ENCODE peak calls at places on chromosomes 12 and 14, in seven cellular contexts. U, F, I, D, G, W and V are unnamed samples. For H3K9me3, the result is how much of the 10 kb centered on the place peaks cover.

GRCh38 chr14:20734079-20734806 is 11.4 kb upstream of the EDDM3A start:
- ATAC-seq in W (no peak), U (no peak), F (no peak), G (no peak), D (no peak), I (no peak), V (no peak)

GRCh38 chr12:106227641-106228319 is 20.0 kb downstream of the CKAP4 start:
- ATAC-seq in D (peak), G (no peak), U (no peak), F (no peak), W (peak), I (peak), V (peak)

GRCh38 chr14:92737206-92737605 is 11.2 kb downstream of the LGMN start:
- ATAC-seq in D (no peak), W (peak), F (no peak), G (no peak), I (peak), U (no peak), V (no peak)

GRCh38 chr14:65366802-65367570 is 45.5 kb upstream of the FUT8 start:
- ATAC-seq in W (no peak), U (no peak), G (no peak), F (no peak), I (peak), D (no peak), V (no peak)

GRCh38 chr12:64998327-64999156 is 122.6 kb downstream of the WIF1 start:
- ATAC-seq in D (peak), I (no peak), F (no peak), G (no peak), W (peak), U (no peak), V (no peak)

GRCh38 chr12:124730455-124730932 is 133.2 kb downstream of the SCARB1 start:
- ATAC-seq in W (no peak), G (no peak), U (peak), F (no peak), I (no peak), D (peak), V (peak)

GRCh38 chr14:63986789-63987533 is 134.2 kb downstream of the SYNE2 start:
- ATAC-seq in F (no peak), G (no peak), I (no peak), U (no peak), D (no peak), W (peak), V (peak)

GRCh38 chr12:110256780-110257431 is 24.1 kb upstream of the ATP2A2 start:
- ATAC-seq in I (no peak), W (peak), F (peak), D (peak), G (peak), U (no peak), V (peak)

GRCh38 chr12:3518902-3519301 is 27.9 kb downstream of the PRMT8 start:
- ATAC-seq in G (no peak), I (no peak), D (no peak), F (no peak), U (no peak), W (no peak), V (no peak)

GRCh38 chr12:42759622-42760273 is 170.2 kb upstream of the PRICKLE1 start:
- ATAC-seq in G (no peak), U (no peak), F (no peak), I (no peak), W (peak), D (no peak), V (peak)

GRCh38 chr14:91272341-91273272 is 28.1 kb upstream of the GPR68 start:
- ATAC-seq in W (no peak), G (no peak), U (no peak), F (no peak), I (no peak), D (no peak), V (no peak)

GRCh38 chr12:121769831-121770301 is 23.6 kb downstream of the RHOF start:
- ATAC-seq in F (no peak), I (no peak), G (peak), U (no peak), D (peak), W (no peak), V (no peak)

GRCh38 chr14:29895591-29896043 is 32.0 kb downstream of the PRKD1 start:
- ATAC-seq in U (no peak), F (no peak), G (no peak), D (peak), W (peak), I (no peak), V (no peak)

GRCh38 chr14:62308927-62309326 is 546.7 kb downstream of the SNAPC1 start:
- ATAC-seq in I (no peak), F (no peak), U (no peak), W (no peak), G (no peak), D (no peak), V (no peak)

GRCh38 chr12:16675438-16675837 is 69.5 kb upstream of the LMO3 start:
- ATAC-seq in G (no peak), W (no peak), D (no peak), F (no peak), I (peak), U (no peak), V (no peak)

GRCh38 chr12:108629824-108630476 is 3.7 kb downstream of the SELPLG start:
- ATAC-seq in G (peak), I (no peak), U (peak), F (peak), W (peak), D (peak), V (peak)

GRCh38 chr12:105980533-105980932 is 158.2 kb downstream of the NUAK1 start:
- ATAC-seq in W (no peak), G (no peak), D (no peak), I (no peak), F (no peak), U (no peak), V (no peak)

GRCh38 chr14:69490219-69490918 is 5.8 kb downstream of the PLEKHD1 start:
- ATAC-seq in G (no peak), D (no peak), W (no peak), I (no peak), U (no peak), F (no peak), V (no peak)

GRCh38 chr12:28569698-28570411 is 379.6 kb downstream of the CCDC91 start:
- ATAC-seq in G (no peak), U (no peak), W (peak), D (no peak), F (no peak), I (peak), V (peak)

GRCh38 chr12:107514887-107515445 is 170.6 kb upstream of the PWP1 start:
- ATAC-seq in G (no peak), I (no peak), F (no peak), D (peak), W (peak), U (no peak), V (peak)

GRCh38 chr12:39682689-39683477 is 63.3 kb upstream of the ABCD2 start:
- ATAC-seq in F (no peak), G (no peak), U (no peak), I (no peak), W (no peak), D (no peak), V (no peak)

GRCh38 chr14:65949711-65950516 is 536.3 kb upstream of the CCDC196 start:
- ATAC-seq in G (peak), W (peak), D (peak), U (no peak), F (peak), I (peak), V (no peak)

GRCh38 chr14:54026671-54027070 is 70.0 kb upstream of the BMP4 start:
- ATAC-seq in U (no peak), W (no peak), D (no peak), I (no peak), G (no peak), F (no peak), V (no peak)

GRCh38 chr14:65854215-65854614 is 441.7 kb downstream of the FUT8 start:
- ATAC-seq in W (no peak), D (no peak), F (no peak), U (no peak), G (no peak), I (no peak), V (no peak)

GRCh38 chr14:60786905-60787304 is 52.3 kb downstream of the MNAT1 start:
- ATAC-seq in F (no peak), U (no peak), W (no peak), G (no peak), I (no peak), D (no peak), V (no peak)

GRCh38 chr12:91985002-91985767 is 160.5 kb downstream of the BTG1 start:
- ATAC-seq in F (no peak), U (no peak), I (no peak), W (no peak), D (no peak), G (peak), V (no peak)

GRCh38 chr12:62767506-62767905 is 167.4 kb downstream of the PPM1H start:
- ATAC-seq in I (no peak), F (no peak), D (no peak), G (no peak), W (no peak), U (peak), V (no peak)

GRCh38 chr12:53844989-53845836 is 93.4 kb upstream of the HOXC13 start:
- ATAC-seq in F (peak), D (no peak), G (no peak), I (no peak), U (peak), W (no peak), V (no peak)

GRCh38 chr12:67843257-67843656 is 146.0 kb upstream of the IFNG-AS1 start:
- ATAC-seq in U (no peak), W (no peak), I (no peak), D (no peak), G (no peak), F (no peak), V (no peak)

GRCh38 chr12:30010071-30011052 is 226.6 kb upstream of the TMTC1 start:
- ATAC-seq in I (no peak), D (no peak), U (no peak), G (no peak), W (no peak), F (no peak), V (no peak)

GRCh38 chr14:69479696-69480095 is 4.8 kb upstream of the PLEKHD1 start:
- ATAC-seq in I (no peak), D (no peak), W (no peak), U (no peak), G (no peak), F (no peak), V (no peak)

DNA sequence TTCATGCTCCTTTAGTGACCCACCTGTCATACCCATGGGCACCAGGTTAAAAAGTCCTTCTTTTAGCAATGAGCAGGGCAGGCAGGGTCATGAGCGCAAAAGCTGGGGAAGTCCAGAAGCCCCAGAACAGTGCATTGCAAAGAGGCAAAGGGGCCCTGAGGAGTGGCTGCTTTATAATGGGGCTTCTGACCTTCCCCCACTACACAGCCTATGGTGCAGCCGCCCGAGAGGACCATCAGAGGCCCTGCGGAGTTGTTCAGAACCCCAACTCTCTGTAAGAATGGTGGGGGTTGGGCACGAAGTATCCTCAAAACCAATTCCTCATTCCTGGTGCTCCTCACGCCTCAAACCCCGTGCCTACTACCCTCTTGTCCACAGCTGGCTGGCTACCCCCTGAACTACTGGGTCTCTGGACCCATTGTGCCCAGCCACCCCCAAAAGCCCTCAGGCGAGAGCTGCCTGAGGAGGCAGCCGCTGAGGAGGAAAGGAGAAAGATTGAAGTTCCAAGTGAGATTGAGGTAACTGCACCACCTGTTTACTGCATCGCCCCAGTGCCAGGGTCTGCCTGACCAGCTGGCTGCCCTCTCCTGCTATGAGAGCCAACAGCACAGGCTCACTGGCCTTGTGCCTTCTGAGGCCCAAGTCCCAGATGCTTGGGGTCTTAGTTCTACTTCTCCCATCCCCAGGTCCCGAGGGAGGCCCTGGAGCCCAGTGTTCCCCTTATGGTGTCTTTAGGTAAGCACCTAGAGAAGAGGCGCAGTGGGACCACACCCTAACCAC is 6.7 kb downstream of the REC8 start:
- ATAC-seq in G (no peak), I (no peak), U (no peak), F (peak), W (no peak), D (no peak), V (no peak)
- H3K27ac ChIP-seq in G (no peak), I (no peak), U (no peak), F (no peak), W (no peak), D (no peak), V (peak)

GRCh38 chr12:6329693-6330045 is 12.2 kb downstream of the TNFRSF1A start:
- ATAC-seq in I (no peak), U (no peak), W (no peak), F (no peak), G (no peak), D (no peak), V (no peak)

GRCh38 chr12:6327159-6327558 is 14.7 kb downstream of the TNFRSF1A start:
- ATAC-seq in D (no peak), W (no peak), G (peak), F (no peak), I (no peak), U (no peak), V (no peak)

GRCh38 chr12:6328945-6329692 is 12.8 kb downstream of the TNFRSF1A start:
- ATAC-seq in I (no peak), F (no peak), D (no peak), U (no peak), W (no peak), G (no peak), V (no peak)

GRCh38 chr12:6327591-6328041 is 14.3 kb downstream of the TNFRSF1A start:
- ATAC-seq in I (no peak), D (no peak), F (no peak), G (peak), W (no peak), U (no peak), V (no peak)

DNA sequence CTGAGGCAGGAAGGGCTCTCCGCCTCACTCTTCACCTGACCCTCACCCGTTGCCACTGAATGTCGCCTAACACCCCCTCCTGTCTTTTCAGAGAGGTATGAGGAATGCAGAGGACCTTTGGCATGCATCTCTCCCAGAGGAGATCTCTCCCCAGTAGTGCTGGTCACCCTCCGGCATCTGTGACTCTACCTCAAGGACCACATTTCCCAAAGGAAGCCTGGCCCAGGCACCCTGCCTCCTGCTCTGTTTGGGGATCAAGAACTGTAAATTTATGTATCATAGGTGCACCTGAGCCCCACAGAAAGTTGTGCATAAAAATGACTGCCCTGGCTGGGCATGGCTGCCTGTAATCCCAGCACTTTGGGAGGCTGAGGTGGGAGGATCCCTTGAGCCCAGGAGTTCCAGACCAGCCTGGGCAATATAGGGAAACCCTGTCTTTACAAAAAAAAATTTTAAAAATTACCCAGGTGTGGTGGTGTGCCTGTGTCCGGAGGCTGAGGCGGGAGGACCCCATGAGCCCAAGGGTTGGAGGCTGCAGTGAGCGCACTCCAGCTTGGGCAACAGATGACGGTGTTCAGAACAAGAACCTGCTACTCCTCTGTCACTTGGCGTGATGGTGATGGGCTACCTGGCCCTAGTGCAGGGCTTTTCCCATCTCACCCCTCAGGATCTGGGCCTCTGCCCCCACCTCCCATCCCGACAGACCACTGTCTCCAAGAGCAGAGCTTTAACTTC is 13.7 kb downstream of the TNFRSF1A start:
- ATAC-seq in U (no peak), G (no peak), D (no peak), I (no peak), F (no peak), W (no peak), V (no peak)
- TF ChIP-seq POLR2AphosphoS5 in U (no peak), G (no peak), D (no peak), I (no peak), F (peak), W (peak), V (no peak)

GRCh38 chr14:25869854-25870253 is 728.0 kb downstream of the NOVA1 start:
- ATAC-seq in G (no peak), U (no peak), D (no peak), W (no peak), I (no peak), F (no peak), V (no peak)

GRCh38 chr14:25868521-25869314 is 729.1 kb downstream of the NOVA1 start:
- ATAC-seq in U (no peak), F (no peak), W (no peak), I (no peak), D (no peak), G (no peak), V (no peak)
- H3K9me3 ChIP-seq in U (under half), F (under half), W (under half), I (under half), D (half or more), G (under half), V (under half)

GRCh38 chr12:12070674-12071661 is at the start of gene BCL2L14:
- ATAC-seq in I (peak), F (peak), D (peak), U (no peak), G (peak), W (peak), V (no peak)

GRCh38 chr12:12070149-12070548 is 590 bp upstream of the BCL2L14 start:
- ATAC-seq in G (no peak), F (no peak), I (no peak), W (no peak), U (no peak), D (no peak), V (no peak)

GRCh38 chr12:12072064-12072760 is 1.5 kb downstream of the BCL2L14 start:
- ATAC-seq in W (peak), D (peak), F (no peak), I (peak), U (no peak), G (peak), V (no peak)
- H3K27ac ChIP-seq in W (no peak), D (no peak), F (no peak), I (peak), U (no peak), G (no peak), V (no peak)

DNA sequence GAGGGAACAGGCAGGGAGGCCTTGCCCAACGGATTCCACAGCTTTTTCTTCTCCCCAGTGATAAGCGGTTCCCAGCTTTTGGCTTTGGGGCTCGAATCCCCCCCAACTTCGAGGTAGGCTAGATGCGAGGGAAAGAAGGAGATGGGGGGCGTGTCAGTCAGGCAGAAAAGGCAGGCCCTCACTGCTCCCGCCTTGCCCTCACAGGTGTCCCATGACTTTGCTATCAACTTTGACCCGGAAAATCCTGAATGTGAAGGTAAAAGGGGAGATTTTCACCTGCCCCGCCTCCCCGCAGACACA is 4.9 kb downstream of the CPNE6 start:
- ATAC-seq in W (no peak), F (no peak), I (no peak), D (no peak), G (no peak), U (no peak), V (no peak)
- TF ChIP-seq POLR2AphosphoS5 in W (no peak), F (no peak), I (no peak), D (no peak), G (no peak), U (no peak), V (no peak)

GRCh38 chr14:105844810-105845724 is 318.7 kb downstream of the TMEM121 start:
- ATAC-seq in U (no peak), F (no peak), G (no peak), W (no peak), D (no peak), I (no peak), V (no peak)
- H3K9me3 ChIP-seq in U (under half), F (under half), G (under half), W (under half), D (under half), I (under half), V (under half)

GRCh38 chr12:129840145-129840884 is 63.5 kb downstream of the TMEM132D start:
- ATAC-seq in I (no peak), W (no peak), G (no peak), U (no peak), F (no peak), D (no peak), V (no peak)

GRCh38 chr12:129848921-129849320 is 54.9 kb downstream of the TMEM132D start:
- ATAC-seq in I (no peak), D (no peak), F (no peak), G (no peak), W (no peak), U (no peak), V (no peak)

GRCh38 chr12:129839679-129840078 is 64.1 kb downstream of the TMEM132D start:
- ATAC-seq in F (no peak), U (no peak), D (no peak), W (no peak), G (no peak), I (no peak), V (no peak)

GRCh38 chr12:129847063-129847462 is 56.8 kb downstream of the TMEM132D start:
- ATAC-seq in I (no peak), G (no peak), F (no peak), D (no peak), W (no peak), U (no peak), V (no peak)

DNA sequence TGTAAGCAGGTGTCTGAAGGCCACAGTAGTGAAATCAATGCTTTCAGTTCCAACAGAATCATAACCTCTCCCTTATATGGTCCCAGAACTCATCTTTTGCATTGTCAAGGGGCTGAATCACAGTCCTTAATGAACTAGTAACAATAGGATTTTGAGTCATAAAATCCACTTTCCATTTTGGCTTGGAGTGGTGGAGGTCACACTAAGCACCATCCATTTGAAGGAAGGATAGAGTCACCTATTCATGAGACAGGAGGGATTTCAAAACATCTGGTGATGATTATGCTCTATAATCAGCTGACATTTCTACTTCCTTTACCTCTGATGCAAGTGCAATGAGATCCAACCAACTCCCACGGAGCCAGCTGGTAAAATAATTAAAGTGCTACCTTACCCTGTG is 59.2 kb downstream of the TMEM132D start:
- ATAC-seq in D (no peak), I (no peak), W (no peak), G (no peak), U (no peak), F (no peak), V (no peak)
- H3K27ac ChIP-seq in D (no peak), I (no peak), W (no peak), G (no peak), U (no peak), F (no peak), V (no peak)